ENCODE peak calls at places on chromosomes 7 and 10, in five cellular contexts. T is neural progenitor cell, Z is cardiac fibroblast, K is fibroblast of pulmonary artery, U is GM12865. O is an unnamed sample.

GRCh38 chr10:69938541-69938991 is 114.1 kb upstream of the MACROH2A2 start:
- DNase-seq in Z (no peak), K (no peak), T (no peak), U (no peak), O (no peak)

GRCh38 chr10:34638405-34639054 is 176.6 kb downstream of the PARD3 start:
- DNase-seq in K (peak; percentile 94), U (peak; percentile 83), T (peak; percentile 75), Z (peak; percentile 94), O (peak; percentile 56)

GRCh38 chr7:38704041-38704547 is 72.9 kb upstream of the AMPH start:
- DNase-seq in Z (peak; percentile 18), T (peak; percentile 52), K (no peak), U (no peak), O (peak; percentile 27)

GRCh38 chr10:36023939-36024338 is 381.8 kb upstream of the FZD8 start:
- DNase-seq in K (peak; percentile 79), T (peak; percentile 9), U (no peak), Z (peak; percentile 95), O (no peak)

GRCh38 chr10:93488956-93489528 is 6.9 kb upstream of the MYOF start:
- DNase-seq in U (no peak), T (no peak), K (no peak), Z (no peak), O (no peak)

GRCh38 chr10:56028299-56029132 is 332.5 kb downstream of the ZWINT start:
- DNase-seq in T (no peak), Z (no peak), K (no peak), U (no peak), O (no peak)

GRCh38 chr7:111090834-111091233 is at the start of gene LRRN3:
- DNase-seq in T (peak; percentile 25), Z (peak; percentile 61), U (no peak), K (peak; percentile 57), O (no peak)

GRCh38 chr10:96124230-96125141 is 5.6 kb upstream of the ZNF518A start:
- DNase-seq in T (peak; percentile 61), U (no peak), Z (peak; percentile 60), K (peak; percentile 74), O (no peak)

GRCh38 chr10:111125102-111125501 is 48.3 kb downstream of the ADRA2A start:
- DNase-seq in T (no peak), K (no peak), U (no peak), Z (no peak), O (no peak)

GRCh38 chr10:79942261-79943185 is 6.4 kb downstream of the SFTPD start:
- DNase-seq in U (no peak), K (no peak), T (no peak), Z (no peak), O (no peak)

GRCh38 chr10:126104767-126105166 is 208.4 kb downstream of the FANK1 start:
- DNase-seq in K (no peak), Z (no peak), U (no peak), T (no peak), O (no peak)

GRCh38 chr10:73810735-73811465 is 498 bp downstream of the NDST2 start:
- DNase-seq in U (peak; percentile 69), T (peak; percentile 61), K (peak; percentile 33), Z (no peak), O (no peak)

GRCh38 chr7:3267928-3268690 is 32.9 kb upstream of the SDK1 start:
- DNase-seq in K (peak; percentile 95), T (no peak), U (no peak), Z (peak; percentile 98), O (no peak)

GRCh38 chr7:28988818-28989595 is 30.9 kb upstream of the TRIL start:
- DNase-seq in T (no peak), Z (peak; percentile 98), K (peak; percentile 94), U (no peak), O (no peak)

GRCh38 chr10:121891103-121891502 is 36.7 kb downstream of the ATE1 start:
- DNase-seq in K (no peak), U (no peak), T (peak; percentile 20), Z (no peak), O (no peak)

DNA sequence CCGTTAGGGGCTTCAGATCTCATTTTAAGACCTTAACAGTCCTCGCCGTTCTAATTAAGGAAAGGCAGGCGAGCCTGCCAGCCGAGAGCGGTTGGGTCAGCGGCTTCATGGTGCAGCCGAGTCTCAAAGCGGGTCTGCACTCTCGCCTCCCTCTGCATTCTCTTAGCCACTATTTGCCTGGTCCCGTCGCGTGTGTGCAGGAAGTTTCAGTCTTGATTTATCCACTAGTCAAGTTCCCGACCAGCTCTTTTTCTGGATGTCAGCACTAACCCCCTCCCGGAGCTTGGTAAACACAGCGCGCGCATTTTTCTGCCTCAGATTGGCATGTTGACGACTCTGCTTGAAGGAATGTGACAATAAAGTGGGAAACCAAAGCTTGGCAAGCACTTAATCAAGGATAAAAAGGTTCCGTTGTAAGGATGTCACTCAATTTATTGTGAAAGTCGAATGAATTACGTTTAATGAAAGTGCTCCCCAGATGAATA is 7.7 kb downstream of the NXPH1 start:
- DNase-seq in Z (no peak), U (no peak), T (peak; percentile 60), K (no peak), O (no peak)
- H3K4me3 ChIP-seq in Z (no peak overlapping the region), U (no peak overlapping the region), T (peak overlapping the region; percentile 51), K (no peak overlapping the region), O (no peak overlapping the region)

GRCh38 chr10:11009471-11010308 is 8.0 kb upstream of the CELF2 start:
- DNase-seq in U (no peak), K (peak; percentile 32), T (no peak), Z (peak; percentile 13), O (no peak)

GRCh38 chr10:11006428-11006825 is 11.2 kb upstream of the CELF2 start:
- DNase-seq in K (no peak), U (no peak), Z (no peak), T (no peak), O (no peak)

GRCh38 chr10:11010582-11010981 is 7.1 kb upstream of the CELF2 start:
- DNase-seq in K (no peak), Z (no peak), T (no peak), U (no peak), O (no peak)

GRCh38 chr10:11005626-11006427 is 11.8 kb upstream of the CELF2 start:
- DNase-seq in U (no peak), K (no peak), Z (no peak), T (no peak), O (no peak)

DNA sequence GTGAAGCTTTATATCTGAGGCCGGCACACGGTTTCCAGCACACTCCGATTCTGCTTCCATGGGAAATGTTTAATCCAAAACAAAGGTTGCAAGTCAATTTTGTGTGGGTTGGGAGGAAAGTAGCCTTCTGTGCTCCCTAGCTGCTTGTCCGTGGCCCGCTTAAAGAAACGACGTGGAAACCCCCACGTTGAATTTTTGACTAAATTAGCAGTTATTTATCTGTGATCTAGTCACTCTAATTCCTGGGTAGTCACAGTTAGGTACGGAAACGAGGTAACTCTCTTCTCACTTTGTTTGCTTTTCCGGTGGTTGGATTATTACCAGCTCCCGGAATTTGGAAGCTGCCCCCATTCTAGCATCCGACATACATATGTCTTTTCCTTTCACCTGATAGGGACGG is 10.0 kb upstream of the CELF2 start:
- DNase-seq in T (no peak), K (no peak), Z (no peak), U (no peak), O (no peak)
- TF ChIP-seq CTCF in T (no peak), K (no peak), Z (no peak), U (no peak), O (no peak)

DNA sequence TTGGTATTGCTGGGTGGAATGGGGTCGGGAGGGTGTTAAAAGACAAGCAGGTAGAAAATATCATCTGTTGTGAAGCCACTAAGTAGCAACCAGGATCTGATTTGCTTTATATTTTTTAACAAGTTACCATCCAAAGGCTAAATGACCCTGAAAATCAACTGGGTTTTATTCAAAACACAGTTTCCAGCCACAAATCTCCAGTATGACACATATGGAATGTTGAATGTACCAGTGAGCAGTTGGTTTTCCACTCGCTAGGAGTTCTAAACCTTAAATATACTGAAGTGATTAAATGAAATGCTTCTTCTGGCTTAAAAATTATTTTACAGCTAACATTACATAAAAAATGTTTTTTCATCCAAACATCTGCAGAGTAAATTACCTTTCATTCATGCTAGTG is 112.5 kb downstream of the PDE1C start:
- DNase-seq in Z (no peak), K (no peak), T (no peak), U (no peak), O (no peak)
- H3K4me3 ChIP-seq in Z (no peak overlapping the region), K (no peak overlapping the region), T (no peak overlapping the region), U (no peak overlapping the region), O (no peak overlapping the region)

GRCh38 chr10:105187243-105187642 is 546.2 kb downstream of the SORCS3 start:
- DNase-seq in U (no peak), K (no peak), T (peak; percentile 3), Z (no peak), O (no peak)
- TF ChIP-seq CTCF in U (no peak), K (no peak), T (no peak), Z (no peak), O (no peak)